ENCODE peak calls at places on chromosomes 11 and 22, in five cellular contexts. P is cardiac muscle cell; Q is COR-L47; V is stimulated activated CD4-positive, alpha-beta T cell treated with anti-CD3 and anti-CD28 coated beads, Interleukin-4, amount 100 ng/mL, for 48 hours; U is heart left ventricle. S is an unnamed sample.

GRCh38 chr22:22593964-22594656 is 35.0 kb upstream of the PRAME start:
- DNase-seq in P (peak; percentile 68), Q (no peak), V (peak; percentile 50), U (no peak), S (no peak)

GRCh38 chr11:73752216-73752867 is 8.5 kb downstream of the RAB6A start:
- DNase-seq in P (peak; percentile 34), Q (no peak), V (no peak), U (no peak), S (no peak)

GRCh38 chr11:119209186-119209585 is 3.0 kb downstream of the CBL start:
- DNase-seq in P (no peak), Q (no peak), V (no peak), U (no peak), S (no peak)

GRCh38 chr11:27722117-27722844 is 22.0 kb upstream of the BDNF start:
- DNase-seq in P (peak; percentile 53), Q (no peak), V (no peak), U (no peak), S (no peak)

GRCh38 chr11:123193742-123194141 is 1.3 kb downstream of the CLMP start:
- DNase-seq in P (no peak), Q (no peak), V (no peak), U (no peak), S (no peak)

GRCh38 chr11:109150603-109151002 is 271.4 kb upstream of the C11orf87 start:
- DNase-seq in P (no peak), Q (no peak), V (no peak), U (no peak), S (no peak)

GRCh38 chr11:96328395-96329010 is 14.5 kb downstream of the MAML2 start:
- DNase-seq in P (peak; percentile 45), Q (no peak), V (no peak), U (no peak), S (no peak)

GRCh38 chr22:18103527-18104269 is 6.9 kb upstream of the TUBA8 start:
- DNase-seq in P (no peak), Q (no peak), V (no peak), U (no peak), S (no peak)

GRCh38 chr11:122656073-122656630 is 630 bp downstream of the UBASH3B start:
- DNase-seq in P (peak; percentile 63), Q (peak; percentile 12), V (peak; percentile 40), U (peak; percentile 59), S (peak; percentile 57)

S was measured in amygdala.